ENCODE peak calls at places on chromosome 4, in four cellular contexts. One of them, this sample, is unnamed.

GRCh38 chr4:13455411-13455810 is 28.7 kb downstream of the RAB28 start:
- DNase-seq in left lung: no peak
- DNase-seq in neural progenitor cell: no peak
- DNase-seq in PC-9: no peak
- DNase-seq in this sample: no peak

GRCh38 chr4:81166431-81166830 is 48.6 kb downstream of the PRKG2 start:
- DNase-seq in left lung: no peak
- DNase-seq in neural progenitor cell: no peak
- DNase-seq in PC-9: no peak
- DNase-seq in this sample: no peak

GRCh38 chr4:72295966-72296557 is 264.3 kb downstream of the NPFFR2 start:
- DNase-seq in left lung: no peak
- DNase-seq in neural progenitor cell: peak; percentile 75
- DNase-seq in PC-9: no peak
- DNase-seq in this sample: no peak

GRCh38 chr4:168893807-168894206 is 116.2 kb downstream of the CBR4 start:
- DNase-seq in left lung: no peak
- DNase-seq in neural progenitor cell: no peak
- DNase-seq in PC-9: no peak
- DNase-seq in this sample: no peak

GRCh38 chr4:184815046-184815877 is 10.5 kb downstream of the ACSL1 start:
- DNase-seq in left lung: peak; percentile 82
- DNase-seq in neural progenitor cell: peak; percentile 34
- DNase-seq in PC-9: peak; percentile 87
- DNase-seq in this sample: peak; percentile 70

GRCh38 chr4:63528592-63528991 is 880.7 kb downstream of the TECRL start:
- DNase-seq in left lung: no peak
- DNase-seq in neural progenitor cell: no peak
- DNase-seq in PC-9: no peak
- DNase-seq in this sample: no peak

GRCh38 chr4:56049428-56050212 is 100.9 kb downstream of the CEP135 start:
- DNase-seq in left lung: no peak
- DNase-seq in neural progenitor cell: peak; percentile 75
- DNase-seq in PC-9: peak; percentile 9
- DNase-seq in this sample: no peak

GRCh38 chr4:30789219-30789671 is 69.1 kb downstream of the PCDH7 start:
- DNase-seq in left lung: no peak
- DNase-seq in neural progenitor cell: no peak
- DNase-seq in PC-9: peak; percentile 15
- DNase-seq in this sample: no peak

GRCh38 chr4:73603307-73603710 is 16.9 kb downstream of the RASSF6 start:
- DNase-seq in left lung: no peak
- DNase-seq in neural progenitor cell: no peak
- DNase-seq in PC-9: no peak
- DNase-seq in this sample: no peak

GRCh38 chr4:77564231-77564630 is 41.4 kb upstream of the CXCL13 start:
- DNase-seq in left lung: no peak
- DNase-seq in neural progenitor cell: no peak
- DNase-seq in PC-9: no peak
- DNase-seq in this sample: peak; percentile 29

DNA sequence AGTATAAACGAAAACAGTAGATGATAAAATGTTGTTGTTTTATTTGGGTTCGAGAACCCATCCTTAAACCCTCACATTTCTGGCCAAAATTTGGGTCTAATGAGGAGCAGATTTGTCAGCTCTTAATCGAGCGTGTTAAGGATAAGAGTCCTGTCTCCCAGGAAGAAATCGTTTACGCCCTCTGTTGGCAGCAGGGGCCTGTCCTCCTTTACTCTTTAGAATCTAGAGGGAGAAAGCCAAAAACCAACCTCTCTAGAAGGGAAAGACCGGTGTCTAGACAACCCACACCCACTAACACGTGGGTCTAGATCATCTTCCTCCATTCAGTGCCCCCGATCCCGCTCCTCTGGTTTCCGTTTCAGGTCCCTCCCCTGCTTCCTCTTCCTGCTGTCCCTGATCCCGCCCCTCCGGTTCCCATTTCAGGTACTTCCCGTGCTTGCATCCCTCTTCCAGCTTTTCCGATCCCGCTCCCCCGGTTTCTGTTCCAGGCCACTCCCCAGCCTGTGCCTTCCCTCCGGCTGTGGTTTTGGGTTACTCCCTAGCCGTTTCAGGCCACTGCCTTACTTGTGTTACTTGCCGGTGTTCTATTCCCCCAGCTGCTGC is 339.1 kb downstream of the PAPSS1 start:
- DNase-seq in left lung: peak; percentile 42
- DNase-seq in neural progenitor cell: no peak
- DNase-seq in PC-9: peak; percentile 20
- DNase-seq in this sample: no peak
- H3K27ac ChIP-seq in left lung: no peak overlapping the region
- H3K27ac ChIP-seq in neural progenitor cell: no peak overlapping the region
- H3K27ac ChIP-seq in PC-9: no peak overlapping the region
- H3K27ac ChIP-seq in this sample: no peak overlapping the region

DNA sequence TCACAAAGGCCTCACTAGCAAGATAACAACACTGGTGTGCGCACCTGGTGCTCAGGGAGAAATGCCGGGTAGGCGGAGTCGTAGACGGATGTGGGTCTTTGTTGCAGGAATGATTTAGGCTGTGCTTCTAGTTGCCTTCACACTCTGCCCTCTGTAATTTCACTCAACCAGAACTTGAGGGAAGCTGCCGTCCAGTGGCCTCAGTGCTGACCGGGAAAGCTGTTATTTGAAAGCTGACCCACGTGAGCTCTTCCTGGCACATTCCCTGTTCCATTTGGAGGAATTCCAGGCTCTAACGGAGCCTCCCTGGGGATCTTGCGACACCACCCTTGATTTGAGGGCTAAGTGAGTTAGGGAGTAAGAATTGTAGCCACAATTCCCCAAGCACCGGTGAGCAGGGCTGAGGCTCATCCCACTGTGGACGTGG is 15.9 kb downstream of the SH3TC1 start:
- DNase-seq in left lung: peak; percentile 42
- DNase-seq in neural progenitor cell: no peak
- DNase-seq in PC-9: no peak
- DNase-seq in this sample: peak; percentile 86
- H3K27ac ChIP-seq in left lung: no peak overlapping the region
- H3K27ac ChIP-seq in neural progenitor cell: no peak overlapping the region
- H3K27ac ChIP-seq in PC-9: no peak overlapping the region
- H3K27ac ChIP-seq in this sample: no peak overlapping the region

GRCh38 chr4:147753047-147753446 is 21.2 kb downstream of the ARHGAP10 start:
- DNase-seq in left lung: no peak
- DNase-seq in neural progenitor cell: no peak
- DNase-seq in PC-9: no peak
- DNase-seq in this sample: no peak

GRCh38 chr4:147760176-147760575 is 28.3 kb downstream of the ARHGAP10 start:
- DNase-seq in left lung: no peak
- DNase-seq in neural progenitor cell: no peak
- DNase-seq in PC-9: no peak
- DNase-seq in this sample: no peak

GRCh38 chr4:147756417-147756816 is 24.5 kb downstream of the ARHGAP10 start:
- DNase-seq in left lung: no peak
- DNase-seq in neural progenitor cell: no peak
- DNase-seq in PC-9: no peak
- DNase-seq in this sample: no peak

GRCh38 chr4:147754037-147754445 is 22.2 kb downstream of the ARHGAP10 start:
- DNase-seq in left lung: no peak
- DNase-seq in neural progenitor cell: peak; percentile 25
- DNase-seq in PC-9: no peak
- DNase-seq in this sample: no peak

GRCh38 chr4:147755567-147756295 is 23.8 kb downstream of the ARHGAP10 start:
- DNase-seq in left lung: no peak
- DNase-seq in neural progenitor cell: no peak
- DNase-seq in PC-9: no peak
- DNase-seq in this sample: no peak
- H3K27ac ChIP-seq in left lung: no peak overlapping the region
- H3K27ac ChIP-seq in neural progenitor cell: no peak overlapping the region
- H3K27ac ChIP-seq in PC-9: no peak overlapping the region
- H3K27ac ChIP-seq in this sample: peak overlapping the region; percentile 72

GRCh38 chr4:155688211-155688610 is 21.6 kb downstream of the GUCY1A1 start:
- DNase-seq in left lung: no peak
- DNase-seq in neural progenitor cell: no peak
- DNase-seq in PC-9: no peak
- DNase-seq in this sample: no peak

GRCh38 chr4:155679343-155679742 is 12.7 kb downstream of the GUCY1A1 start:
- DNase-seq in left lung: no peak
- DNase-seq in neural progenitor cell: peak; percentile 16
- DNase-seq in PC-9: peak; percentile 17
- DNase-seq in this sample: peak; percentile 68

GRCh38 chr4:155690044-155690837 is 23.6 kb downstream of the GUCY1A1 start:
- DNase-seq in left lung: no peak
- DNase-seq in neural progenitor cell: no peak
- DNase-seq in PC-9: no peak
- DNase-seq in this sample: no peak

GRCh38 chr4:155687380-155687982 is 20.8 kb downstream of the GUCY1A1 start:
- DNase-seq in left lung: no peak
- DNase-seq in neural progenitor cell: no peak
- DNase-seq in PC-9: no peak
- DNase-seq in this sample: no peak

GRCh38 chr4:155684892-155685550 is 18.4 kb downstream of the GUCY1A1 start:
- DNase-seq in left lung: no peak
- DNase-seq in neural progenitor cell: no peak
- DNase-seq in PC-9: no peak
- DNase-seq in this sample: no peak
- H3K27ac ChIP-seq in left lung: no peak overlapping the region
- H3K27ac ChIP-seq in neural progenitor cell: no peak overlapping the region
- H3K27ac ChIP-seq in PC-9: no peak overlapping the region
- H3K27ac ChIP-seq in this sample: peak overlapping the region; percentile 27

GRCh38 chr4:128979934-128980333 is 113.4 kb downstream of the SCLT1 start:
- DNase-seq in left lung: no peak
- DNase-seq in neural progenitor cell: no peak
- DNase-seq in PC-9: peak; percentile 6
- DNase-seq in this sample: no peak

GRCh38 chr4:128978985-128979384 is 114.4 kb downstream of the SCLT1 start:
- DNase-seq in left lung: no peak
- DNase-seq in neural progenitor cell: no peak
- DNase-seq in PC-9: no peak
- DNase-seq in this sample: no peak

GRCh38 chr4:128981377-128981776 is 112.0 kb downstream of the SCLT1 start:
- DNase-seq in left lung: no peak
- DNase-seq in neural progenitor cell: no peak
- DNase-seq in PC-9: no peak
- DNase-seq in this sample: no peak

GRCh38 chr4:128986019-128986418 is 107.3 kb downstream of the SCLT1 start:
- DNase-seq in left lung: no peak
- DNase-seq in neural progenitor cell: no peak
- DNase-seq in PC-9: no peak
- DNase-seq in this sample: no peak

GRCh38 chr4:128980816-128981326 is 112.5 kb downstream of the SCLT1 start:
- DNase-seq in left lung: no peak
- DNase-seq in neural progenitor cell: no peak
- DNase-seq in PC-9: no peak
- DNase-seq in this sample: no peak
- H3K27ac ChIP-seq in left lung: no peak overlapping the region
- H3K27ac ChIP-seq in neural progenitor cell: no peak overlapping the region
- H3K27ac ChIP-seq in PC-9: no peak overlapping the region
- H3K27ac ChIP-seq in this sample: no peak overlapping the region

GRCh38 chr4:106301393-106302084 is 14.5 kb downstream of the TBCK start:
- DNase-seq in left lung: no peak
- DNase-seq in neural progenitor cell: no peak
- DNase-seq in PC-9: no peak
- DNase-seq in this sample: no peak

GRCh38 chr4:106306561-106306960 is 9.4 kb downstream of the TBCK start:
- DNase-seq in left lung: no peak
- DNase-seq in neural progenitor cell: no peak
- DNase-seq in PC-9: no peak
- DNase-seq in this sample: no peak

GRCh38 chr4:106303548-106303947 is 12.5 kb downstream of the TBCK start:
- DNase-seq in left lung: no peak
- DNase-seq in neural progenitor cell: no peak
- DNase-seq in PC-9: no peak
- DNase-seq in this sample: no peak

GRCh38 chr4:106304632-106305031 is 11.4 kb downstream of the TBCK start:
- DNase-seq in left lung: no peak
- DNase-seq in neural progenitor cell: no peak
- DNase-seq in PC-9: no peak
- DNase-seq in this sample: no peak

DNA sequence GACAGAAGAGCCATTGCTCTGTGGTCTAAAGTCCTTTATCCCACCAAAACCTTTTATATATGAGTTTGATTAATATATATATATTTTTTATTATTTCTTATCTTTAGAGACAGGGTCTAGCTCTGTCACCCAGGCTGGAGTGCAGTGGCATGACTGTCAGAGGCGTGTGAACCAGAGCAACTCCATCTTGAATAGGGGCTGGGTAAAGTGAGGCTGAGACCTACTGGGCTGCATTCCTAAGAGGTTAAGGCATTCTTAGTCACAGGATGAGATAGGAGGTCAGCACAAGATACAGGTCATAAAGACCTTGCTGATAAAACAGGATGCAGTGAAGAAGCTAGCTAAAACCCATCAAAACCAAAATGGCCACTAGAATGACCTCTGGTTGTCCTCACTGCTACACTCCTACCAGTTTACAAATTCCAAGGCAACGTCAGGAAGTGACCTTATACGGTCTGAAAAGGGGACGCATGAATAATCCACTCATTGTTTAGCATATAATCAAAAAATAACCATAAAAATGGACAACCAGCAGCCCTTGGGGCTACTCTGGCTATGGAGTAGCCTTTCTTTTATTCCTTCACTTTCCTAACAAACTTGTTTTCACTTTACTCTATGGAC is 10.5 kb downstream of the TBCK start:
- DNase-seq in left lung: no peak
- DNase-seq in neural progenitor cell: no peak
- DNase-seq in PC-9: no peak
- DNase-seq in this sample: no peak
- H3K27ac ChIP-seq in left lung: no peak overlapping the region
- H3K27ac ChIP-seq in neural progenitor cell: no peak overlapping the region
- H3K27ac ChIP-seq in PC-9: no peak overlapping the region
- H3K27ac ChIP-seq in this sample: no peak overlapping the region

GRCh38 chr4:39636786-39637185 is 1.9 kb downstream of the SMIM14 start:
- DNase-seq in left lung: no peak
- DNase-seq in neural progenitor cell: no peak
- DNase-seq in PC-9: no peak
- DNase-seq in this sample: no peak
- H3K27ac ChIP-seq in left lung: peak overlapping the region; percentile 97
- H3K27ac ChIP-seq in neural progenitor cell: peak overlapping the region; percentile 99
- H3K27ac ChIP-seq in PC-9: peak overlapping the region; percentile 93
- H3K27ac ChIP-seq in this sample: peak overlapping the region; percentile 99

DNA sequence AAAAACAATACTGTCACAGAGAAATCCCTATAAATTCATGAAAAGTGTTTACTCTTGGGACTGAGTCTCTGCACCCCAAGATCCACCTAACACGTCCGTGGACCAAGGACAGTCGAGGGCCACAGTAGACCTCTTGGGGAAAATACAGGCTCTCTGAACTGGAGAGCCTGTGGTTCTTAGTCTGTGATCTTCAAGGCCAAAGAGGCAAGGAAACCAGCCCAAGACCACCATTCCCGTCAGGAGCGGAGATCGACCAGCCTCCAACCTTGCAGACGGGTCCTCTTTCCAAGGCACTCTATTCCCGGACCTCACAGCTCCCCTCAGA is 1.6 kb upstream of the APBB2 start:
- DNase-seq in left lung: no peak
- DNase-seq in neural progenitor cell: no peak
- DNase-seq in PC-9: no peak
- DNase-seq in this sample: no peak
- H3K27ac ChIP-seq in left lung: peak overlapping the region; percentile 89
- H3K27ac ChIP-seq in neural progenitor cell: no peak overlapping the region
- H3K27ac ChIP-seq in PC-9: peak overlapping the region; percentile 32
- H3K27ac ChIP-seq in this sample: peak overlapping the region; percentile 82

GRCh38 chr4:76374744-76375143 is 46.2 kb downstream of the CCDC158 start:
- DNase-seq in left lung: no peak
- DNase-seq in neural progenitor cell: no peak
- DNase-seq in PC-9: no peak
- DNase-seq in this sample: no peak
- H3K27ac ChIP-seq in left lung: no peak overlapping the region
- H3K27ac ChIP-seq in neural progenitor cell: no peak overlapping the region
- H3K27ac ChIP-seq in PC-9: no peak overlapping the region
- H3K27ac ChIP-seq in this sample: no peak overlapping the region